ENCODE peak calls at places on chromosomes 6 and 20, in four cellular contexts. V, Q, H and T are unnamed samples.

GRCh38 chr6:144296973-144297372 is 11.8 kb downstream of the UTRN start:
- DNase-seq in V (no peak), Q (no peak), H (no peak), T (no peak)

GRCh38 chr20:889110-889509 is 27.0 kb downstream of the ANGPT4 start:
- DNase-seq in V (no peak), Q (no peak), H (no peak), T (no peak)

GRCh38 chr6:72740135-72740534 is 118.3 kb downstream of the KCNQ5 start:
- DNase-seq in V (no peak), Q (peak; percentile 51), H (no peak), T (peak; percentile 73)

GRCh38 chr20:40532103-40532502 is 156.9 kb downstream of the MAFB start:
- DNase-seq in V (no peak), Q (no peak), H (no peak), T (no peak)

GRCh38 chr20:53934421-53935352 is 135.7 kb downstream of the BCAS1 start:
- DNase-seq in V (peak; percentile 84), Q (no peak), H (no peak), T (peak; percentile 71)

GRCh38 chr6:151379933-151380847 is 11.2 kb downstream of the ZBTB2 start:
- DNase-seq in V (no peak), Q (peak; percentile 32), H (no peak), T (no peak)

GRCh38 chr20:62666736-62667529 is 24.6 kb downstream of the SLCO4A1 start:
- DNase-seq in V (peak; percentile 20), Q (no peak), H (no peak), T (no peak)

GRCh38 chr20:35462351-35462750 is 7.0 kb downstream of the CEP250 start:
- DNase-seq in V (no peak), Q (no peak), H (no peak), T (no peak)

GRCh38 chr6:39439342-39440038 is 117.0 kb upstream of the KCNK16 start:
- DNase-seq in V (no peak), Q (no peak), H (no peak), T (no peak)

GRCh38 chr6:80029442-80029841 is 25.0 kb downstream of the TTK start:
- DNase-seq in V (no peak), Q (no peak), H (no peak), T (no peak)

GRCh38 chr6:14450133-14451040 is 332.8 kb downstream of the CD83 start:
- DNase-seq in V (peak; percentile 21), Q (no peak), H (no peak), T (no peak)

GRCh38 chr6:98463629-98464028 is 370.7 kb upstream of the POU3F2 start:
- DNase-seq in V (no peak), Q (no peak), H (no peak), T (no peak)

GRCh38 chr20:31652917-31653385 is 15.2 kb downstream of the COX4I2 start:
- DNase-seq in V (peak; percentile 43), Q (no peak), H (no peak), T (no peak)

GRCh38 chr20:11447371-11448100 is 470.2 kb upstream of the BTBD3 start:
- DNase-seq in V (no peak), Q (no peak), H (no peak), T (no peak)

GRCh38 chr6:143940011-143940597 is 68.0 kb downstream of the PLAGL1 start:
- DNase-seq in V (peak; percentile 38), Q (peak; percentile 32), H (no peak), T (peak; percentile 43)

GRCh38 chr20:43541214-43541613 is 17.6 kb upstream of the SGK2 start:
- DNase-seq in V (peak; percentile 44), Q (no peak), H (no peak), T (no peak)

GRCh38 chr6:41583576-41583975 is 37.4 kb downstream of the FOXP4 start:
- DNase-seq in V (no peak), Q (no peak), H (no peak), T (no peak)

GRCh38 chr6:26187981-26188635 is 100.9 kb downstream of the HFE start:
- DNase-seq in V (peak; percentile 43), Q (no peak), H (no peak), T (no peak)

GRCh38 chr20:35318502-35319157 is 26.4 kb upstream of the FAM83C start:
- DNase-seq in V (peak; percentile 90), Q (no peak), H (no peak), T (no peak)

GRCh38 chr20:2301164-2301622 is 5.4 kb downstream of the TGM3 start:
- DNase-seq in V (no peak), Q (peak; percentile 80), H (no peak), T (peak; percentile 61)

GRCh38 chr6:134868812-134869211 is 81.1 kb downstream of the ALDH8A1 start:
- DNase-seq in V (no peak), Q (no peak), H (no peak), T (no peak)

GRCh38 chr6:134870677-134871498 is 79.0 kb downstream of the ALDH8A1 start:
- DNase-seq in V (peak; percentile 77), Q (peak; percentile 70), H (no peak), T (peak; percentile 86)

GRCh38 chr6:134878136-134878535 is 71.8 kb downstream of the ALDH8A1 start:
- DNase-seq in V (no peak), Q (no peak), H (no peak), T (no peak)

GRCh38 chr6:134875367-134875766 is 74.5 kb downstream of the ALDH8A1 start:
- DNase-seq in V (peak; percentile 35), Q (no peak), H (no peak), T (no peak)

DNA sequence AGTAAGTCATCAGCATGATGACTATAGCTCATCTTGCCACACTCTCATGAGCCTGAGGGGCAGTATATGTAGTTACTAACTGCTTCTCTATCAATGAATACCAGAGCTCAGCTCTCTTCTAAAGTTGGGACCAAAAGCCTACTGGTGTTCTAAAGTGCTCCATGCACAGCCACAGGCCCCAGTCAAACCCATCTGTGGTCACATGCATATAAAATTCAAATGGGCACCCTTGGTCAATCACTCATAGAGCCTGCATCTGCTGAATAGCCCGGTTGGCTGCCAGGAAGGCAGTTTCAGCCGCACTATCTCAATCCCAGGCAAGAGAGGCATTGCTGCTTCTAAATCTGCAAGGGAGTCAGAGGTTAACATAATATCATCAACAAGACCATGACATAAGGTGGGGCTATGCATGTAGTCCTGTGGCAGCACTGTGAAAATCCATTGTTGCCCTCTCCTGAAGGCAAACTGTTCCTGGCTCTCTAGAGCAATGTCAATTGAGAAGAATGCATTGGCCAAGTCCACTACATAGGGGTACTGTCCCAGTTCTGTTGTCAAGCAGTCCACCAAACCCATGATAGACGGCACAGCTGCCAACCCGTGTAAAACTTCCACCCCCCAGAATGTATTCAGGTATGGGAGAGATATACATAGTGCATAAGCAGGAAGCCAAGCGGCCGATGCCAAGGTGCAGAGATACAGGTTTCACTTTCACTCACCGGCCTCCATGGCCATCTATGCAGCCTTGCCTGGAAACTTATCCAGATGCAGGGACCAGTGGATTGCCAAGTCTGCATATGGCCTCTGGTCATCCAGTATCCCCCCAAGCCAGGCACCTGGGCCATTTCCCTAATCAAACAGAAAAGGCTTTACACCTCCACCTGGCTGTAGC is 76.2 kb downstream of the ALDH8A1 start:
- DNase-seq in V (no peak), Q (peak; percentile 30), H (no peak), T (peak; percentile 25)
- TF ChIP-seq CTCF in V (no peak), Q (no peak), H (no peak), T (no peak)

GRCh38 chr6:19873031-19873430 is 35.9 kb downstream of the ID4 start:
- DNase-seq in V (no peak), Q (no peak), H (no peak), T (no peak)
- TF ChIP-seq CTCF in V (peak; percentile 33), Q (peak; percentile 11), H (no peak), T (no peak)

DNA sequence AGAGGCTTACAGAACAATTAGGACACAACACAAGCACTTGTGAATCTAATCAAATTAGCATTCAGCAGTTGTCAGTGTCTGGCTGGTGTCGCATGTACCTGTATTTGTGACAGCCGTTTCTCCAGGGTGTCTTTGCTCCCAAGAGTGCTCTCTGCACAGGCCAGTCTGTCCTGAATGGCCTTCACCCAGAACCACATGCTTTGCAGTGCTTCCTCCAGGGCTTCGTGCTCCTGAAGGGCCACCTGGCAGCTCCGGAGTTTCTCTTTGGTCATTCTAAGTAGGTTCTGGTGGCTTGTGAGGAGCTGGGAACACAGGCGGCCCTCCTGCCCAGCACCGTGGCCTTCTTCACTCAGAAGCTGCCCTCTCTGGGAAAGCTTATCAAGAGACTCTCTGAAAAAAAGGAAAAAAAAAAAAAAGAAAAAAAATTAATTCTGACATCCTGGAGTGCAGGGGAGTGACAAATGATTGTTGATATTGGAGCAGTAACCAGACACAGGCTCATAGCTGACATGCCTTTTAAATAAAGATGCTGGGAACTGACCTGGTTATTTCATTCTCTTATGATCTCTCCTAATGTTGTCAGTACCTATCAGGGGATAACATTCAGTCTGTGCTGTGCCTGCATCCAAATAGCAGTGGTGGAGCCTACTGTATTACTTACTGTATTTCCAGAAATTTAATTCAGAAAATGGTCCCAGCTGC is 245.8 kb downstream of the SYNE1 start:
- DNase-seq in V (peak; percentile 17), Q (no peak), H (no peak), T (no peak)
- TF ChIP-seq CTCF in V (no peak), Q (no peak), H (no peak), T (no peak)

GRCh38 chr6:121430514-121431460 is 4.7 kb upstream of the GJA1 start:
- DNase-seq in V (peak; percentile 54), Q (no peak), H (no peak), T (no peak)
- TF ChIP-seq CTCF in V (peak; percentile 94), Q (peak; percentile 20), H (peak; percentile 63), T (peak; percentile 21)

GRCh38 chr6:69771158-69771906 is 25.5 kb downstream of the LMBRD1 start:
- DNase-seq in V (no peak), Q (no peak), H (no peak), T (no peak)

GRCh38 chr6:69763763-69764162 is 33.0 kb downstream of the LMBRD1 start:
- DNase-seq in V (no peak), Q (no peak), H (no peak), T (no peak)

GRCh38 chr6:69768664-69769063 is 28.1 kb downstream of the LMBRD1 start:
- DNase-seq in V (no peak), Q (no peak), H (no peak), T (no peak)
- TF ChIP-seq CTCF in V (peak; percentile 25), Q (no peak), H (peak; percentile 36), T (no peak)

GRCh38 chr20:4896971-4897497 is 104.3 kb downstream of the SLC23A2 start:
- DNase-seq in V (no peak), Q (no peak), H (no peak), T (no peak)
- TF ChIP-seq CTCF in V (no peak), Q (peak; percentile 60), H (no peak), T (peak; percentile 45)

GRCh38 chr20:25048519-25048952 is 9.4 kb downstream of the ACSS1 start:
- DNase-seq in V (no peak), Q (no peak), H (no peak), T (no peak)
- TF ChIP-seq CTCF in V (no peak), Q (no peak), H (no peak), T (no peak)

GRCh38 chr6:138554146-138554545 is 54.9 kb upstream of the NHSL1 start:
- DNase-seq in V (no peak), Q (no peak), H (no peak), T (no peak)
- TF ChIP-seq CTCF in V (no peak), Q (no peak), H (no peak), T (no peak)

GRCh38 chr6:5003604-5004372 is at the start of gene RPP40:
- DNase-seq in V (peak; percentile 95), Q (peak; percentile 99), H (peak; percentile 94), T (peak; percentile 91)
- TF ChIP-seq CTCF in V (peak; percentile 77), Q (peak; percentile 91), H (peak; percentile 86), T (peak; percentile 80)